ENCODE peak calls at places on chromosome 1, in six cellular contexts. S is effector CD4-positive, alpha-beta T cell; G is stimulated activated CD4-positive, alpha-beta T cell treated with anti-CD3 and anti-CD28 coated beads, Interleukin-15, amount 100 ng/mL, for 1 hour; R is B cell; U is DND-41; E is activated CD8-positive, alpha-beta memory T cell treated with anti-CD3 and anti-CD28 coated beads, Interleukin-2, amount 50 U/mL, for 4 hours. X is an unnamed sample.

GRCh38 chr1:52825868-52826267 is 16.7 kb upstream of the ZYG11A start:
- DNase-seq in S (no peak), G (no peak), R (no peak), U (no peak), E (no peak), X (no peak)

GRCh38 chr1:85623061-85623471 is 42.5 kb downstream of the CCN1 start:
- DNase-seq in S (no peak), G (no peak), R (no peak), U (no peak), E (no peak), X (no peak)

GRCh38 chr1:162292422-162292849 is 84.2 kb downstream of the SPATA46 start:
- DNase-seq in S (no peak), G (no peak), R (no peak), U (no peak), E (no peak), X (no peak)

GRCh38 chr1:162372159-162373071 is 4.2 kb downstream of the SPATA46 start:
- DNase-seq in S (no peak), G (no peak), R (no peak), U (no peak), E (no peak), X (no peak)

GRCh38 chr1:8406011-8406410 is 88.1 kb downstream of the SLC45A1 start:
- DNase-seq in S (no peak), G (no peak), R (no peak), U (no peak), E (no peak), X (no peak)

GRCh38 chr1:204685236-204686006 is at the start of gene LRRN2:
- DNase-seq in S (no peak), G (no peak), R (no peak), U (no peak), E (no peak), X (no peak)

GRCh38 chr1:225304996-225305395 is 122.8 kb downstream of the LBR start:
- DNase-seq in S (no peak), G (no peak), R (no peak), U (no peak), E (no peak), X (no peak)

GRCh38 chr1:66563094-66563800 is 29.3 kb downstream of the SGIP1 start:
- DNase-seq in S (no peak), G (no peak), R (no peak), U (no peak), E (no peak), X (no peak)

GRCh38 chr1:2376931-2377672 is 14.3 kb downstream of the MORN1 start:
- DNase-seq in S (no peak), G (no peak), R (no peak), U (no peak), E (peak), X (no peak)

GRCh38 chr1:180131510-180131909 is 23.2 kb upstream of the QSOX1 start:
- DNase-seq in S (no peak), G (no peak), R (no peak), U (no peak), E (no peak), X (no peak)

GRCh38 chr1:8563944-8564537 is 246.1 kb downstream of the SLC45A1 start:
- DNase-seq in S (no peak), G (no peak), R (no peak), U (no peak), E (no peak), X (no peak)

GRCh38 chr1:177351361-177352108 is 180.8 kb downstream of the BRINP2 start:
- DNase-seq in S (no peak), G (no peak), R (no peak), U (no peak), E (no peak), X (no peak)

GRCh38 chr1:95309031-95309459 is 75.0 kb downstream of the RWDD3 start:
- DNase-seq in S (no peak), G (no peak), R (no peak), U (no peak), E (no peak), X (no peak)

GRCh38 chr1:116861137-116861536 is 48.6 kb upstream of the PTGFRN start:
- DNase-seq in S (no peak), G (no peak), R (no peak), U (no peak), E (no peak), X (no peak)

GRCh38 chr1:165169729-165170128 is 186.8 kb downstream of the LMX1A start:
- DNase-seq in S (no peak), G (no peak), R (no peak), U (no peak), E (no peak), X (no peak)

GRCh38 chr1:36555041-36555440 is 72.3 kb upstream of the CSF3R start:
- DNase-seq in S (no peak), G (no peak), R (no peak), U (no peak), E (no peak), X (no peak)

GRCh38 chr1:159790237-159790917 is 9.6 kb downstream of the DUSP23 start:
- DNase-seq in S (no peak), G (no peak), R (no peak), U (no peak), E (no peak), X (no peak)

GRCh38 chr1:226686440-226687436 is 52.3 kb downstream of the ITPKB start:
- DNase-seq in S (no peak), G (no peak), R (no peak), U (no peak), E (no peak), X (no peak)

GRCh38 chr1:20358761-20359263 is 68.1 kb downstream of the VWA5B1 start:
- DNase-seq in S (no peak), G (no peak), R (no peak), U (no peak), E (no peak), X (no peak)

GRCh38 chr1:23385119-23385621 is 15.5 kb upstream of the ZNF436 start:
- DNase-seq in S (no peak), G (no peak), R (no peak), U (no peak), E (no peak), X (no peak)

GRCh38 chr1:70509996-70510876 is 99.2 kb downstream of the CTH start:
- DNase-seq in S (no peak), G (no peak), R (no peak), U (no peak), E (no peak), X (no peak)

GRCh38 chr1:230515451-230516145 is 89.5 kb upstream of the PGBD5 start:
- DNase-seq in S (no peak), G (no peak), R (no peak), U (no peak), E (no peak), X (no peak)

GRCh38 chr1:27122652-27123051 is 32.3 kb downstream of the SLC9A1 start:
- DNase-seq in S (no peak), G (no peak), R (no peak), U (no peak), E (no peak), X (no peak)

GRCh38 chr1:204520834-204521709 is 4.9 kb downstream of the MDM4 start:
- DNase-seq in S (peak), G (peak), R (peak), U (peak), E (peak), X (peak)

GRCh38 chr1:92910081-92910480 is 51.2 kb downstream of the DIPK1A start:
- DNase-seq in S (no peak), G (no peak), R (no peak), U (no peak), E (no peak), X (no peak)

GRCh38 chr1:247741756-247742155 is 3.3 kb downstream of the OR14K1 start:
- DNase-seq in S (no peak), G (no peak), R (no peak), U (no peak), E (no peak), X (no peak)

GRCh38 chr1:242454262-242455051 is 70.0 kb downstream of the PLD5 start:
- DNase-seq in S (no peak), G (no peak), R (no peak), U (no peak), E (no peak), X (no peak)

GRCh38 chr1:57867001-57867400 is 443.1 kb upstream of the DAB1 start:
- DNase-seq in S (no peak), G (no peak), R (no peak), U (no peak), E (no peak), X (no peak)

GRCh38 chr1:14661220-14661619 is 62.7 kb downstream of the KAZN start:
- DNase-seq in S (no peak), G (no peak), R (no peak), U (no peak), E (no peak), X (no peak)

GRCh38 chr1:40270152-40270834 is 12.3 kb downstream of the ZMPSTE24 start:
- DNase-seq in S (no peak), G (no peak), R (no peak), U (no peak), E (no peak), X (no peak)

GRCh38 chr1:39214021-39214713 is 9.7 kb downstream of the MACF1 start:
- DNase-seq in S (no peak), G (no peak), R (no peak), U (no peak), E (no peak), X (no peak)

GRCh38 chr1:109786531-109787021 is 22.9 kb upstream of the EPS8L3 start:
- DNase-seq in S (no peak), G (no peak), R (no peak), U (no peak), E (no peak), X (no peak)

GRCh38 chr1:18473195-18473815 is 7.4 kb upstream of the KLHDC7A start:
- DNase-seq in S (no peak), G (no peak), R (no peak), U (no peak), E (no peak), X (no peak)

GRCh38 chr1:219752645-219753044 is 139.7 kb upstream of the ZC3H11B start:
- DNase-seq in S (no peak), G (no peak), R (no peak), U (no peak), E (no peak), X (no peak)

GRCh38 chr1:14600405-14601150 is 2.1 kb downstream of the KAZN start:
- DNase-seq in S (no peak), G (no peak), R (no peak), U (no peak), E (no peak), X (no peak)

GRCh38 chr1:179129702-179130473 is 48.0 kb downstream of the TOR3A start:
- DNase-seq in S (no peak), G (no peak), R (no peak), U (peak), E (peak), X (peak)

GRCh38 chr1:59985901-59986735 is 59.5 kb upstream of the CYP2J2 start:
- DNase-seq in S (no peak), G (no peak), R (no peak), U (no peak), E (no peak), X (no peak)

GRCh38 chr1:208163542-208163941 is 80.6 kb downstream of the PLXNA2 start:
- DNase-seq in S (no peak), G (no peak), R (no peak), U (no peak), E (no peak), X (no peak)